ENCODE peak calls at places on chromosomes 6 and 20, in four cellular contexts. One of them, this sample, is unnamed.

GRCh38 chr6:139687055-139687454 is 312.6 kb upstream of the CITED2 start:
- DNase-seq in neural progenitor cell: no peak
- DNase-seq in tibial artery: no peak
- DNase-seq in fibroblast of lung: no peak
- DNase-seq in this sample: no peak

GRCh38 chr6:118187568-118188164 is 280.6 kb downstream of the SLC35F1 start:
- DNase-seq in neural progenitor cell: no peak
- DNase-seq in fibroblast of lung: peak
- DNase-seq in tibial artery: no peak
- DNase-seq in this sample: no peak

GRCh38 chr6:15929685-15930084 is 199.2 kb upstream of the MYLIP start:
- DNase-seq in fibroblast of lung: no peak
- DNase-seq in neural progenitor cell: no peak
- DNase-seq in tibial artery: no peak
- DNase-seq in this sample: no peak

GRCh38 chr20:63580796-63581461 is 6.9 kb upstream of the HELZ2 start:
- DNase-seq in neural progenitor cell: peak
- DNase-seq in tibial artery: no peak
- DNase-seq in fibroblast of lung: peak
- DNase-seq in this sample: peak

GRCh38 chr6:7267521-7268091 is 45.4 kb downstream of the SSR1 start:
- DNase-seq in fibroblast of lung: peak
- DNase-seq in tibial artery: peak
- DNase-seq in neural progenitor cell: no peak
- DNase-seq in this sample: peak

GRCh38 chr6:142359271-142359960 is 57.6 kb downstream of the ADGRG6 start:
- DNase-seq in tibial artery: no peak
- DNase-seq in neural progenitor cell: no peak
- DNase-seq in fibroblast of lung: no peak
- DNase-seq in this sample: no peak

GRCh38 chr6:33668914-33669313 is 42.6 kb downstream of the UQCC2 start:
- DNase-seq in neural progenitor cell: no peak
- DNase-seq in tibial artery: no peak
- DNase-seq in fibroblast of lung: no peak
- DNase-seq in this sample: peak

GRCh38 chr6:33694401-33694931 is 17.0 kb downstream of the UQCC2 start:
- DNase-seq in tibial artery: no peak
- DNase-seq in fibroblast of lung: peak
- DNase-seq in neural progenitor cell: no peak
- DNase-seq in this sample: peak

GRCh38 chr20:11766961-11767360 is 150.7 kb upstream of the BTBD3 start:
- DNase-seq in tibial artery: no peak
- DNase-seq in neural progenitor cell: no peak
- DNase-seq in fibroblast of lung: peak
- DNase-seq in this sample: no peak

GRCh38 chr6:95877480-95877879 is 138.3 kb upstream of the FUT9 start:
- DNase-seq in tibial artery: no peak
- DNase-seq in fibroblast of lung: no peak
- DNase-seq in neural progenitor cell: no peak
- DNase-seq in this sample: no peak

DNA sequence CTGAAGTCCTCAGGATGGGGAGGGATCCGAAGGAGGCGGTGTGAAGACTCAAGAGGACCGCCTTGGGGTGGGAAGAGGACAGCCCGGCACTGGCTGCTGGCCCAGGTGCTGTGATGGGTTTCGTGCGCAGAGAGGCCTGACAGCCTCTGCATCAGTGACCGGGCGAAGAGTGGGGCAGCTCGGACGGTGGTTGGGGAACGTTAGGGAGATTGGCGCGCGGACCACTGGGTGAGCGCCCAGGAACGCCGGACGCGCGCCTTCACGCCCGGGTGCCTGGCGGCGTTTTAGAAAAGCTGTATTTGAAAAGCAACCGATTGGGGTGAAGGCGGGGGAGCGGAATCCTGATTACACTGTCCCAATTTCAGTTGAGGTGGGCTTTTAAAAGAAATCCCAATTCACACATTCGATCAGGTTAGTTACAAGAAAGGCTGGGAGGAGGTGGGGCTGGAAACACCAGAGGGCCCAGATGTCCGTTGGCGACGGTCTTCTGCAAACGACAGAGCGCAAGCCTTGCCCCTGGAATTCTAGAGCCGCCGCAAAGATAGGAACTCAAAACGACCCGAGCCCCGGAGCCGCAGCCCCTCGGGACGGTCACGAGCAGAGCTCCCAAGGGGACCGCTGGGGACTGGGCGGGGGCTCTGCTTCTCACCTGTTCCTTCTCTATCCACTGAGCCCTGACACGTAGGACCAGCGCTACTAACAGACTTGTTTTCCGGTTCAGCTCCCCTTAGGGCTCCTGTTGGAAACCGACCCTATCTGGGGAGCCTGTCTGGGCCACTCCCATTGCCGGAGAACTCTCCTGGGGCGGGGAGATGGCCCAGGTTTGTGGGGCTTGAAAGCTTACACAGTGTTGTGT is 8.5 kb upstream of the TRIM40 start:
- DNase-seq in fibroblast of lung: no peak
- DNase-seq in neural progenitor cell: peak
- DNase-seq in tibial artery: no peak
- DNase-seq in this sample: no peak
- H3K4me3 ChIP-seq in fibroblast of lung: no peak
- H3K4me3 ChIP-seq in neural progenitor cell: peak
- H3K4me3 ChIP-seq in tibial artery: no peak
- H3K4me3 ChIP-seq in this sample: no peak

GRCh38 chr6:73580247-73581149 is 59.7 kb upstream of the EEF1A1 start:
- DNase-seq in fibroblast of lung: peak
- DNase-seq in tibial artery: peak
- DNase-seq in neural progenitor cell: peak
- DNase-seq in this sample: peak
- TF ChIP-seq CTCF in fibroblast of lung: peak
- TF ChIP-seq CTCF in tibial artery: peak
- TF ChIP-seq CTCF in neural progenitor cell: peak
- TF ChIP-seq CTCF in this sample: peak

GRCh38 chr6:4776967-4777925 is 1.0 kb downstream of the CDYL start:
- DNase-seq in tibial artery: peak
- DNase-seq in neural progenitor cell: peak
- DNase-seq in fibroblast of lung: peak
- DNase-seq in this sample: no peak
- H3K27ac ChIP-seq in tibial artery: peak
- H3K27ac ChIP-seq in neural progenitor cell: no peak
- H3K27ac ChIP-seq in fibroblast of lung: no peak
- H3K27ac ChIP-seq in this sample: peak

GRCh38 chr6:8707369-8707768 is 272.0 kb upstream of the SLC35B3 start:
- DNase-seq in tibial artery: no peak
- DNase-seq in fibroblast of lung: no peak
- DNase-seq in neural progenitor cell: no peak
- DNase-seq in this sample: no peak

GRCh38 chr6:8707956-8708772 is 272.8 kb upstream of the SLC35B3 start:
- DNase-seq in tibial artery: no peak
- DNase-seq in fibroblast of lung: peak
- DNase-seq in neural progenitor cell: peak
- DNase-seq in this sample: no peak

GRCh38 chr6:8705435-8706020 is 270.2 kb upstream of the SLC35B3 start:
- DNase-seq in fibroblast of lung: no peak
- DNase-seq in tibial artery: no peak
- DNase-seq in neural progenitor cell: peak
- DNase-seq in this sample: no peak

GRCh38 chr6:8703059-8703458 is 267.7 kb upstream of the SLC35B3 start:
- DNase-seq in neural progenitor cell: no peak
- DNase-seq in tibial artery: no peak
- DNase-seq in fibroblast of lung: no peak
- DNase-seq in this sample: no peak
- H3K4me3 ChIP-seq in neural progenitor cell: no peak
- H3K4me3 ChIP-seq in tibial artery: no peak
- H3K4me3 ChIP-seq in fibroblast of lung: no peak
- H3K4me3 ChIP-seq in this sample: no peak

DNA sequence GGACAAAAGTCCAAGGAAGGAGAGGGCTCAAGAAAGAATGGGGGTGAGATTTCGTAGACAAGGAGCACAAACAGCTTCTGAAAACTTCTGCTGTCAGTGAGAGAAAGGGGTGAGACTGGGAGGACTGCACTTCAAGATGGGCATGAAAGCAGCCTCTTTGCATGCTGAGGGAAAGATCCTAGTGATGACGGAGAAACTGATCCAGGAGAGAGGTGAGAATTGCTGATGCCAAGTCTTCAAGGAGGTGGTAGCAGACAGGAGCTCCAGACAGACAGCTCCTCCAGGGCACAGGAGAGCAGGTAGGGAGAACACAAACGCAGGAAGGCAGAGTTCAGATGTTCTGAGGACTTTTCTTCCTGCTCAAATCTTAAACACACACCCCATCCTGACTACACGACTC is 303.9 kb downstream of the GMDS start:
- DNase-seq in neural progenitor cell: no peak
- DNase-seq in tibial artery: no peak
- DNase-seq in fibroblast of lung: no peak
- DNase-seq in this sample: no peak
- TF ChIP-seq CTCF in neural progenitor cell: no peak
- TF ChIP-seq CTCF in tibial artery: no peak
- TF ChIP-seq CTCF in fibroblast of lung: no peak
- TF ChIP-seq CTCF in this sample: no peak

GRCh38 chr6:152225231-152225934 is 411.8 kb downstream of the SYNE1 start:
- DNase-seq in neural progenitor cell: no peak
- DNase-seq in tibial artery: no peak
- DNase-seq in fibroblast of lung: peak
- DNase-seq in this sample: no peak
- H3K27ac ChIP-seq in neural progenitor cell: no peak
- H3K27ac ChIP-seq in tibial artery: no peak
- H3K27ac ChIP-seq in fibroblast of lung: no peak
- H3K27ac ChIP-seq in this sample: no peak

DNA sequence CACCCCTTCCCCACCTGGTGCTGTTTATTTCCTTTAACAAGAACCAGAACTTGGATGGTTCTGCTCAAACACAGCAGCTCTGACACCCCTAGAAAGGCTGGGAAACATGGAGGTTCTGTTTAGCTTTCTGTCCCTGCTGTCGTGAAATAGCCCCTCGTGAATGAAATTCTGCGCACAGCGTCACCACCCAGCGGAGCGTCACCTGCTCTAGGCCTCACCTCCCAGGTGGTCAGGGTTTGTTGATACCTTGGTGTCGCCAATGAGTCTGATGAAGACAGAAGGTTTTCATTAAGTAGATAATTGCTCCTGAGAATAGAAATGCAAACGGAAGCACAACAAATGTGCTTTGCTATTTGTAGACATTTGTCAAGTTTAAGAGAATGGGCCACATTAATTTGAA is 135.1 kb downstream of the EDN3 start:
- DNase-seq in tibial artery: peak
- DNase-seq in neural progenitor cell: no peak
- DNase-seq in fibroblast of lung: no peak
- DNase-seq in this sample: no peak
- H3K4me3 ChIP-seq in tibial artery: no peak
- H3K4me3 ChIP-seq in neural progenitor cell: no peak
- H3K4me3 ChIP-seq in fibroblast of lung: no peak
- H3K4me3 ChIP-seq in this sample: no peak

GRCh38 chr6:37665309-37665708 is 32.4 kb downstream of the MDGA1 start:
- DNase-seq in neural progenitor cell: no peak
- DNase-seq in tibial artery: no peak
- DNase-seq in fibroblast of lung: no peak
- DNase-seq in this sample: no peak
- TF ChIP-seq CTCF in neural progenitor cell: no peak
- TF ChIP-seq CTCF in tibial artery: no peak
- TF ChIP-seq CTCF in fibroblast of lung: no peak
- TF ChIP-seq CTCF in this sample: no peak

GRCh38 chr6:2242311-2242710 is 3.1 kb downstream of the GMDS start:
- DNase-seq in neural progenitor cell: no peak
- DNase-seq in tibial artery: no peak
- DNase-seq in fibroblast of lung: no peak
- DNase-seq in this sample: no peak
- H3K27ac ChIP-seq in neural progenitor cell: no peak
- H3K27ac ChIP-seq in tibial artery: peak
- H3K27ac ChIP-seq in fibroblast of lung: no peak
- H3K27ac ChIP-seq in this sample: no peak